ENCODE peak calls at places on chromosome 11, in nine cellular contexts. One of them, this sample, is unnamed.

GRCh38 chr11:44661311-44661717 is 65.4 kb upstream of the TSPAN18 start:
- DNase-seq in epithelial cell of esophagus: no peak
- DNase-seq in IMR-90: no peak
- DNase-seq in transverse colon: no peak
- DNase-seq in WERI-Rb-1: no peak
- DNase-seq in natural killer cell: no peak
- DNase-seq in neural crest cell: no peak
- DNase-seq in GM06990: no peak
- DNase-seq in right atrium auricular region: no peak
- DNase-seq in this sample: no peak

GRCh38 chr11:45087301-45087700 is 59.1 kb upstream of the PRDM11 start:
- DNase-seq in right atrium auricular region: no peak
- DNase-seq in WERI-Rb-1: peak
- DNase-seq in epithelial cell of esophagus: no peak
- DNase-seq in IMR-90: peak
- DNase-seq in transverse colon: no peak
- DNase-seq in natural killer cell: no peak
- DNase-seq in GM06990: no peak
- DNase-seq in neural crest cell: no peak
- DNase-seq in this sample: no peak

GRCh38 chr11:460331-461199 is 10.5 kb downstream of the PTDSS2 start:
- DNase-seq in epithelial cell of esophagus: peak
- DNase-seq in GM06990: no peak
- DNase-seq in right atrium auricular region: peak
- DNase-seq in WERI-Rb-1: no peak
- DNase-seq in IMR-90: no peak
- DNase-seq in transverse colon: no peak
- DNase-seq in natural killer cell: no peak
- DNase-seq in neural crest cell: no peak
- DNase-seq in this sample: no peak

GRCh38 chr11:62337682-62338181 is 484 bp downstream of the ASRGL1 start:
- DNase-seq in neural crest cell: peak
- DNase-seq in natural killer cell: no peak
- DNase-seq in WERI-Rb-1: peak
- DNase-seq in GM06990: peak
- DNase-seq in IMR-90: no peak
- DNase-seq in epithelial cell of esophagus: peak
- DNase-seq in transverse colon: peak
- DNase-seq in right atrium auricular region: no peak
- DNase-seq in this sample: no peak

GRCh38 chr11:25038131-25038530 is 541.3 kb downstream of the LUZP2 start:
- DNase-seq in transverse colon: no peak
- DNase-seq in epithelial cell of esophagus: no peak
- DNase-seq in GM06990: no peak
- DNase-seq in WERI-Rb-1: no peak
- DNase-seq in neural crest cell: no peak
- DNase-seq in IMR-90: no peak
- DNase-seq in right atrium auricular region: no peak
- DNase-seq in natural killer cell: no peak
- DNase-seq in this sample: no peak

GRCh38 chr11:70142171-70142875 is 60.8 kb upstream of the FADD start:
- DNase-seq in GM06990: no peak
- DNase-seq in transverse colon: no peak
- DNase-seq in epithelial cell of esophagus: peak
- DNase-seq in IMR-90: no peak
- DNase-seq in right atrium auricular region: no peak
- DNase-seq in natural killer cell: no peak
- DNase-seq in neural crest cell: no peak
- DNase-seq in WERI-Rb-1: no peak
- DNase-seq in this sample: no peak

GRCh38 chr11:46649180-46649738 is 31.9 kb downstream of the ATG13 start:
- DNase-seq in natural killer cell: no peak
- DNase-seq in right atrium auricular region: peak
- DNase-seq in transverse colon: peak
- DNase-seq in epithelial cell of esophagus: peak
- DNase-seq in neural crest cell: no peak
- DNase-seq in WERI-Rb-1: no peak
- DNase-seq in IMR-90: peak
- DNase-seq in GM06990: no peak
- DNase-seq in this sample: no peak

GRCh38 chr11:1230121-1230455 is 7.2 kb downstream of the MUC5B start:
- DNase-seq in natural killer cell: no peak
- DNase-seq in IMR-90: no peak
- DNase-seq in transverse colon: no peak
- DNase-seq in WERI-Rb-1: peak
- DNase-seq in right atrium auricular region: no peak
- DNase-seq in neural crest cell: no peak
- DNase-seq in epithelial cell of esophagus: no peak
- DNase-seq in GM06990: no peak
- DNase-seq in this sample: no peak

GRCh38 chr11:62602141-62603071 is 741 bp upstream of the MTA2 start:
- DNase-seq in epithelial cell of esophagus: peak
- DNase-seq in natural killer cell: no peak
- DNase-seq in WERI-Rb-1: peak
- DNase-seq in IMR-90: peak
- DNase-seq in neural crest cell: peak
- DNase-seq in transverse colon: peak
- DNase-seq in right atrium auricular region: peak
- DNase-seq in GM06990: no peak
- DNase-seq in this sample: no peak

GRCh38 chr11:122037911-122038310 is 78.1 kb downstream of the BLID start:
- DNase-seq in natural killer cell: no peak
- DNase-seq in transverse colon: no peak
- DNase-seq in right atrium auricular region: no peak
- DNase-seq in epithelial cell of esophagus: no peak
- DNase-seq in neural crest cell: no peak
- DNase-seq in WERI-Rb-1: no peak
- DNase-seq in IMR-90: no peak
- DNase-seq in GM06990: no peak
- DNase-seq in this sample: no peak

GRCh38 chr11:74090701-74091100 is 80.1 kb downstream of the C2CD3 start:
- DNase-seq in neural crest cell: no peak
- DNase-seq in GM06990: no peak
- DNase-seq in natural killer cell: no peak
- DNase-seq in IMR-90: peak
- DNase-seq in transverse colon: no peak
- DNase-seq in right atrium auricular region: no peak
- DNase-seq in epithelial cell of esophagus: peak
- DNase-seq in WERI-Rb-1: peak
- DNase-seq in this sample: no peak

GRCh38 chr11:68213135-68213515 is at the start of gene KMT5B:
- DNase-seq in transverse colon: peak
- DNase-seq in WERI-Rb-1: no peak
- DNase-seq in neural crest cell: peak
- DNase-seq in natural killer cell: no peak
- DNase-seq in right atrium auricular region: no peak
- DNase-seq in IMR-90: peak
- DNase-seq in epithelial cell of esophagus: no peak
- DNase-seq in GM06990: no peak
- DNase-seq in this sample: no peak

GRCh38 chr11:86140334-86140733 is 71.5 kb upstream of the PICALM start:
- DNase-seq in transverse colon: no peak
- DNase-seq in IMR-90: no peak
- DNase-seq in GM06990: no peak
- DNase-seq in right atrium auricular region: no peak
- DNase-seq in WERI-Rb-1: no peak
- DNase-seq in neural crest cell: no peak
- DNase-seq in epithelial cell of esophagus: no peak
- DNase-seq in natural killer cell: no peak
- DNase-seq in this sample: no peak

DNA sequence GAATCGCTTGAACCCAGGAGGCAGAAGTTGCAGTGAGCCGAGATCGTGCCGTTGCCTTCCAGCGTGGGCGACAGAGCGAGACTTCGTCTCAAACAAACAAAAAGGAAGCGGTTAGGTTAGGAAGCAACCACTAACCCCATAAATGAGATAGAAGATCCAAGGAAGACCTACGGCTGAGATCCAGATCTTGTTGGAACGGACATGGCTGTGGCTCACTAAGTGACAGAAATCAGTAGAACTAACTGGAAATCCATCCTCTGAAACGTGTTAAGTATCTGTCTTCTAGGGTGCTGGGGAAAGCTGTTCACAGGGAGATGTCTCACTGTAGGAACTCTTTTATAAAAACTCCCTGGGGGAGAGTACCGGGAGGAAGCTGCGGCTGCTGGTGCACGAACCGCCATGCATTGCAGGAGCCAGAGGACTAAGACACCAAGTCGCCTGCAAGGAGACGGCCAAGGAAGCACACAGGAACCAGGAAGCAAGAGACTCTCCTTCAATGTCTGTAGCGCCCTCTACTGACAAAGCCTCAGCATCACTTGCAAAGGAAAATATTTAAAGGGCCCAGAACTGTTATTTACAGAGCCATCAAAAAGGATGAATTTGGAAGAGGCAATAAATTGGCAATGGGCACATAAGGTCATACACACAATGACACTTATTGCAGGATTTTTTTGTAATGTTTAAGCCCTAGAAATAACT is 16.9 kb upstream of the SPTY2D1 start:
- DNase-seq in epithelial cell of esophagus: peak
- DNase-seq in WERI-Rb-1: peak
- DNase-seq in natural killer cell: no peak
- DNase-seq in GM06990: peak
- DNase-seq in right atrium auricular region: peak
- DNase-seq in transverse colon: peak
- DNase-seq in IMR-90: peak
- DNase-seq in neural crest cell: peak
- DNase-seq in this sample: no peak
- TF ChIP-seq CTCF in epithelial cell of esophagus: peak
- TF ChIP-seq CTCF in WERI-Rb-1: peak
- TF ChIP-seq CTCF in natural killer cell: peak
- TF ChIP-seq CTCF in GM06990: peak
- TF ChIP-seq CTCF in right atrium auricular region: peak
- TF ChIP-seq CTCF in transverse colon: peak
- TF ChIP-seq CTCF in IMR-90: peak
- TF ChIP-seq CTCF in neural crest cell: peak
- TF ChIP-seq CTCF in this sample: no peak

GRCh38 chr11:133939558-133939957 is 17.2 kb downstream of the IGSF9B start:
- DNase-seq in GM06990: no peak
- DNase-seq in neural crest cell: no peak
- DNase-seq in transverse colon: no peak
- DNase-seq in right atrium auricular region: no peak
- DNase-seq in WERI-Rb-1: no peak
- DNase-seq in natural killer cell: no peak
- DNase-seq in epithelial cell of esophagus: no peak
- DNase-seq in IMR-90: no peak
- DNase-seq in this sample: no peak
- TF ChIP-seq CTCF in GM06990: no peak
- TF ChIP-seq CTCF in neural crest cell: no peak
- TF ChIP-seq CTCF in transverse colon: no peak
- TF ChIP-seq CTCF in right atrium auricular region: no peak
- TF ChIP-seq CTCF in WERI-Rb-1: no peak
- TF ChIP-seq CTCF in natural killer cell: no peak
- TF ChIP-seq CTCF in epithelial cell of esophagus: no peak
- TF ChIP-seq CTCF in IMR-90: no peak
- TF ChIP-seq CTCF in this sample: no peak

GRCh38 chr11:72646024-72646423 is 28.2 kb downstream of the PDE2A start:
- DNase-seq in transverse colon: no peak
- DNase-seq in IMR-90: no peak
- DNase-seq in natural killer cell: no peak
- DNase-seq in right atrium auricular region: no peak
- DNase-seq in epithelial cell of esophagus: no peak
- DNase-seq in GM06990: no peak
- DNase-seq in WERI-Rb-1: no peak
- DNase-seq in neural crest cell: no peak
- DNase-seq in this sample: no peak

GRCh38 chr11:72648737-72649136 is 25.5 kb downstream of the PDE2A start:
- DNase-seq in GM06990: no peak
- DNase-seq in epithelial cell of esophagus: no peak
- DNase-seq in IMR-90: no peak
- DNase-seq in natural killer cell: no peak
- DNase-seq in neural crest cell: no peak
- DNase-seq in transverse colon: no peak
- DNase-seq in WERI-Rb-1: no peak
- DNase-seq in right atrium auricular region: no peak
- DNase-seq in this sample: no peak

GRCh38 chr11:72647882-72648281 is 26.3 kb downstream of the PDE2A start:
- DNase-seq in GM06990: no peak
- DNase-seq in IMR-90: no peak
- DNase-seq in WERI-Rb-1: no peak
- DNase-seq in neural crest cell: no peak
- DNase-seq in right atrium auricular region: no peak
- DNase-seq in epithelial cell of esophagus: no peak
- DNase-seq in transverse colon: no peak
- DNase-seq in natural killer cell: no peak
- DNase-seq in this sample: no peak

GRCh38 chr11:72649215-72649976 is 24.8 kb downstream of the PDE2A start:
- DNase-seq in neural crest cell: no peak
- DNase-seq in GM06990: no peak
- DNase-seq in WERI-Rb-1: no peak
- DNase-seq in IMR-90: no peak
- DNase-seq in right atrium auricular region: no peak
- DNase-seq in transverse colon: no peak
- DNase-seq in natural killer cell: no peak
- DNase-seq in epithelial cell of esophagus: no peak
- DNase-seq in this sample: no peak

DNA sequence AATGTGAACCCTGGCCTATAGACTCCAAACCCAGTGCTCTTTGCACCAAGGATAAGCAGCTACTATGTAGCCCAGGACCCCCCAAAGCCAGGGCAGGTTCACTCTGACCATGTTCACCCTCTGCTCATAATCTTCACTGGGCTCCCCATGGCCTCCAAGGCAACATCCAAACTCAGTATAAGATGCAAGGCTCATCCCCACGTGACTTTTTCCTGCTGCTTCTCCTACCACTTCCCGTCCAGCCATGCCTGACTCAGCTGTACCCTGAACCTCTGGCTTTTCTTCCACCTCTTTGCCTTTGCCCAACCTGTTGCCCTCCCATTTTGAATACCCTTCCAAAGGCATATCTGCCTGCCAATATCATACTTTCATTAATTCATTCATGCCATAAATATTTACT is 27.8 kb downstream of the PDE2A start:
- DNase-seq in neural crest cell: no peak
- DNase-seq in right atrium auricular region: no peak
- DNase-seq in IMR-90: no peak
- DNase-seq in transverse colon: no peak
- DNase-seq in epithelial cell of esophagus: no peak
- DNase-seq in WERI-Rb-1: no peak
- DNase-seq in GM06990: no peak
- DNase-seq in natural killer cell: no peak
- DNase-seq in this sample: no peak
- TF ChIP-seq CTCF in neural crest cell: no peak
- TF ChIP-seq CTCF in right atrium auricular region: no peak
- TF ChIP-seq CTCF in IMR-90: no peak
- TF ChIP-seq CTCF in transverse colon: no peak
- TF ChIP-seq CTCF in epithelial cell of esophagus: no peak
- TF ChIP-seq CTCF in WERI-Rb-1: no peak
- TF ChIP-seq CTCF in GM06990: no peak
- TF ChIP-seq CTCF in natural killer cell: no peak
- TF ChIP-seq CTCF in this sample: no peak

DNA sequence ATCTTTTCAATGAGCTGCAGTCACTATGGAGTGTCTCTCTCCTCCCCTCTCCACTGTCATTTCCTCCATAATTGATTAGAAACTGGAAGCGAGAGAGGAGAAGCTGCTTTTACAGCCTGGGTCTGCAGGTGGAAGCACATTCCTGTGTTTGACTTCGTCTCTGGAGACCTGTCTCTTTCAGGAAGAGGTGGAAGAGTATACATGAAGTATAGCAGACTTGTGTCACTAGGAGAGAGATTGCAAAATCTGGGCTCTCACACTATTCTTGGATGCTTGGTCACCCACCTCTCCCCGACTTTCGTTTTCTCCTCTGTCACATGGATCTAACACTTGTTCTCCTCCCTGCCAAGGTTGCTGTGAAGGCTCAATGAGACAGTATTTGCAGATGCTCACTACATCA is 323.3 kb downstream of the NTM start:
- DNase-seq in right atrium auricular region: no peak
- DNase-seq in WERI-Rb-1: no peak
- DNase-seq in transverse colon: no peak
- DNase-seq in neural crest cell: no peak
- DNase-seq in IMR-90: no peak
- DNase-seq in epithelial cell of esophagus: no peak
- DNase-seq in natural killer cell: no peak
- DNase-seq in GM06990: no peak
- DNase-seq in this sample: no peak
- TF ChIP-seq CTCF in right atrium auricular region: no peak
- TF ChIP-seq CTCF in WERI-Rb-1: no peak
- TF ChIP-seq CTCF in transverse colon: no peak
- TF ChIP-seq CTCF in neural crest cell: no peak
- TF ChIP-seq CTCF in IMR-90: no peak
- TF ChIP-seq CTCF in epithelial cell of esophagus: no peak
- TF ChIP-seq CTCF in natural killer cell: no peak
- TF ChIP-seq CTCF in GM06990: no peak
- TF ChIP-seq CTCF in this sample: no peak